ENCODE peak calls at places on chromosomes 1 and 21, in four cellular contexts. L is neuronal stem cell; Q is CD8-positive, alpha-beta T cell; S is CD4-positive, CD25-positive, alpha-beta regulatory T cell. T is an unnamed sample. For H3K4me1, the result is how much of the 10 kb centered on the place peaks cover.

GRCh38 chr1:30183006-30183405 is 540.4 kb downstream of the MATN1 start:
- DNase-seq in L (no peak), S (no peak), Q (no peak), T (no peak)

GRCh38 chr1:7070389-7071029 is 285.3 kb downstream of the CAMTA1 start:
- DNase-seq in L (peak), Q (peak), S (peak), T (peak)

GRCh38 chr1:100616121-100616621 is 78.2 kb downstream of the GPR88 start:
- DNase-seq in S (no peak), L (no peak), Q (no peak), T (no peak)

GRCh38 chr1:200336111-200336845 is 73.6 kb downstream of the ZNF281 start:
- DNase-seq in Q (no peak), L (no peak), S (no peak), T (no peak)

GRCh38 chr1:151718011-151718431 is 1.4 kb upstream of the CELF3 start:
- DNase-seq in Q (no peak), L (no peak), S (no peak), T (no peak)

GRCh38 chr1:236416165-236416564 is 22.1 kb downstream of the EDARADD start:
- DNase-seq in L (no peak), Q (peak), S (peak), T (no peak)

GRCh38 chr1:99004270-99005141 is at the start of gene PLPPR5:
- DNase-seq in L (peak), Q (peak), S (no peak), T (no peak)

GRCh38 chr1:214670098-214670497 is 67.1 kb downstream of the CENPF start:
- DNase-seq in S (no peak), L (no peak), Q (no peak), T (no peak)

GRCh38 chr1:50936321-50936720 is 23.7 kb downstream of the FAF1 start:
- DNase-seq in S (no peak), Q (no peak), L (no peak), T (no peak)

GRCh38 chr1:47584249-47584648 is 146.4 kb downstream of the FOXD2 start:
- DNase-seq in Q (no peak), S (no peak), L (no peak), T (no peak)

GRCh38 chr1:201088395-201088794 is 23.8 kb downstream of the CACNA1S start:
- DNase-seq in L (no peak), S (no peak), Q (no peak), T (no peak)

GRCh38 chr1:87450615-87451209 is 122.0 kb downstream of the LMO4 start:
- DNase-seq in S (no peak), L (no peak), Q (peak), T (no peak)

GRCh38 chr1:3672231-3672970 is 20.1 kb downstream of the TP73 start:
- DNase-seq in L (no peak), Q (no peak), S (no peak), T (no peak)

GRCh38 chr1:75083848-75084514 is 50.2 kb upstream of the LHX8 start:
- DNase-seq in S (no peak), L (no peak), Q (no peak), T (no peak)

GRCh38 chr1:111538343-111539035 is 35.1 kb upstream of the ADORA3 start:
- DNase-seq in Q (no peak), L (no peak), S (no peak), T (no peak)

GRCh38 chr1:89877756-89878155 is 56.9 kb downstream of the LRRC8D start:
- DNase-seq in S (no peak), Q (no peak), L (no peak), T (no peak)

GRCh38 chr1:8551057-8551456 is 233.1 kb downstream of the SLC45A1 start:
- DNase-seq in S (no peak), Q (no peak), L (no peak), T (no peak)

GRCh38 chr21:42209801-42210479 is 9.0 kb upstream of the ABCG1 start:
- DNase-seq in Q (no peak), S (no peak), L (no peak), T (no peak)

GRCh38 chr1:202159534-202160371 is 649 bp downstream of the PTPN7 start:
- DNase-seq in Q (peak), S (no peak), L (no peak), T (no peak)
- H3K27ac ChIP-seq in Q (peak), S (peak), L (no peak), T (no peak)

GRCh38 chr1:203188686-203189232 is 2.3 kb upstream of the CHI3L1 start:
- DNase-seq in L (no peak), S (no peak), Q (no peak), T (no peak)
- H3K4me1 ChIP-seq in L (under half), S (under half), Q (under half), T (under half)

GRCh38 chr1:163896001-163896400 is 574.2 kb downstream of the NUF2 start:
- DNase-seq in S (no peak), L (no peak), Q (no peak), T (no peak)
- H3K27ac ChIP-seq in S (no peak), L (no peak), Q (no peak), T (no peak)

DNA sequence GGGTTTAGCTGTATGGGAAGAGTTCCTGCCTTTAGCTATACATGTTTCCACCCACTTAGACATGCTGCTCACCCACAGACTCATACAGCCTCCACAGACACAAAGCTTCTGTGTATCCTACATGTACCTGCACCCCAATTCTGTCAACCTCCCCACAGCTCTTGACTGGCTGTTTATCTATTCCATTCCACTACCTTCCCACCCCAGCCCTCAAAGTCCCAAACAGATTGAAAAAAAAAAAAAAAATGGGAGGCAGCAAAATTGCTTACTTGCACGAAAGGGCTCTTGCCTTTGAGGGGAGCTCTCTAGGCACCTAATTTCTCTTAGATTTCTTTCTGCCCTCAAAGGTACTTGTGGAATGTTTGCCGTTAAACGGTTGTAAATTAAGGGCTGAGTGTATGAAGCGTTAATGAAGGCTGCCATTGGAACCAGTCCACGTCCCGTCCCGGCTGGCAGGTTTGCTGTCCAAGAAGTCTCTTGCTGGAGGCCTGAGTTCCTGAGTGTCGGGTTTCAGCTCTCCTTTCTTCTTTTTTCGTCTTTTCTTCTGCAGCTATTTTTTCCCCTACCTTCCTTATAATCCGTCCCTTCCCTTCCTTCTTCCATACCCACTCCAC is 43.6 kb downstream of the PBX1 start:
- DNase-seq in S (no peak), Q (no peak), L (no peak), T (no peak)
- H3K4me1 ChIP-seq in S (under half), Q (under half), L (under half), T (under half)

DNA sequence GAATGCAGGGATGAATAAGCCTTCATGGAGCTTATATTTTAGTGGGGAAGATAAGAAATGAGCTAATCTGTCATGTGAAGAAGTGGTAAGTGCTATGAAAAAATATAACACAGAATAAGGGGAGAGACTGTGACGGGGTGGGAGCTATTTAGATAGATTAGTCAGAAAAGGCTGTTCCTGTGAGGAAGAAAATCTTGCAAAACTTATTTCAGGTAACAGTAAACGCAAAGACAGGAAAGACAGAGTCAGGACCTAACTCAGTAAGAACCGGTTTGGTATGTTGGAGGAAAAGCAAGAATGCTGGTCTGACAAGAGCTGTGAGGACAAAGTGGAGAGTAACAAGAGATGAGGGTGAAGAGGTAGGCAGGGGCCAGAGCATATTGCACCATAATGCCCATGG is 22.0 kb downstream of the GNAI3 start:
- DNase-seq in L (no peak), Q (no peak), S (no peak), T (no peak)
- H3K27ac ChIP-seq in L (no peak), Q (no peak), S (no peak), T (no peak)

DNA sequence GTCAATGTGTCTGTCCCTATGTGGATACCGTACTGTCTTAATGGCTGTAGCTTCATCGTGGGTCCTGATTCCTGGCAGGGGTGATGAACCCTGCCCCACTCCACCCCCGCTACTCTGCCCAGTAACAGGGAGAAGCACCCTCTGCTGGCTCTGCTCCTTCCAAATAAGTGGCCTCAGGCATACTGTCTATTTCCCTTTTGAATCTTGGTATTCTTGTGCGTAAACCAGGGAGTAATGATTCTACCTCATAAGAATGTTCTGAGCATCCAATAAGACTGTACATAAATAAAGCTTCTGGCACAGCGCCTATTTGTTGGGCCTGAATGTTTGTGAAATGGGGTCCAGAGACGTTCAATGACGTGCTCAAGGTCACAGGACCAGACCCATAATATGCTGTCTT is 35.2 kb upstream of the CTPS1 start:
- DNase-seq in Q (no peak), L (no peak), S (no peak), T (no peak)
- H3K4me1 ChIP-seq in Q (under half), L (under half), S (under half), T (under half)

GRCh38 chr1:5883129-5884048 is 108.8 kb downstream of the NPHP4 start:
- DNase-seq in Q (no peak), L (no peak), S (no peak), T (no peak)
- H3K27ac ChIP-seq in Q (no peak), L (no peak), S (no peak), T (no peak)

GRCh38 chr1:19465650-19466049 is 19.7 kb downstream of the CAPZB start:
- DNase-seq in L (no peak), S (no peak), Q (no peak), T (no peak)
- H3K4me1 ChIP-seq in L (under half), S (half or more), Q (half or more), T (under half)

GRCh38 chr1:147245586-147246021 is 3.1 kb downstream of the CHD1L start:
- DNase-seq in Q (no peak), S (no peak), L (no peak), T (no peak)

GRCh38 chr1:147245129-147245528 is 2.6 kb downstream of the CHD1L start:
- DNase-seq in L (no peak), Q (no peak), S (no peak), T (no peak)

GRCh38 chr1:147241955-147242448 is 482 bp upstream of the CHD1L start:
- DNase-seq in L (no peak), Q (no peak), S (no peak), T (no peak)

GRCh38 chr1:147242449-147243227 is at the start of gene CHD1L:
- DNase-seq in L (peak), Q (peak), S (peak), T (peak)

GRCh38 chr1:147243228-147243685 is 773 bp downstream of the CHD1L start:
- DNase-seq in Q (peak), S (no peak), L (no peak), T (no peak)
- H3K27ac ChIP-seq in Q (peak), S (peak), L (peak), T (no peak)

T was measured in iPS DF 6.9.